ENCODE peak calls at places on chromosomes 7 and 10, in ten cellular contexts. P is transverse colon; S is pancreas; N is ovary; A is hepatocyte; U is nephron progenitor cell; X is CD4-positive, alpha-beta T cell; K is NB4; O is GM23338; V is endothelial cell. H is an unnamed sample.
A peak's percentile ranks its signal among the peaks of the same experiment; 100 is the strongest.

GRCh38 chr10:127997241-127997640 is 90.3 kb downstream of the PTPRE start:
- DNase-seq in P (no peak), S (no peak), N (no peak), A (no peak), U (no peak), X (no peak), K (no peak), O (no peak), V (no peak), H (no peak)

GRCh38 chr10:114683162-114683561 is 25.1 kb upstream of the ABLIM1 start:
- DNase-seq in P (no peak), S (no peak), N (no peak), A (no peak), U (no peak), X (no peak), K (no peak), O (no peak), V (no peak), H (no peak)

GRCh38 chr7:111292026-111292430 is 201.1 kb downstream of the LRRN3 start:
- DNase-seq in P (no peak), S (no peak), N (no peak), A (no peak), U (no peak), X (no peak), K (no peak), O (no peak), V (no peak), H (no peak)

GRCh38 chr10:124955872-124956271 is 13.9 kb downstream of the ZRANB1 start:
- DNase-seq in P (no peak), S (no peak), N (no peak), A (no peak), U (no peak), X (no peak), K (no peak), O (no peak), V (no peak), H (no peak)

GRCh38 chr10:124573726-124574455 is 112.3 kb downstream of the LHPP start:
- DNase-seq in P (no peak), S (no peak), N (no peak), A (no peak), U (no peak), X (no peak), K (no peak), O (no peak), V (no peak), H (no peak)

GRCh38 chr10:17074548-17074860 is 55.1 kb downstream of the CUBN start:
- DNase-seq in P (no peak), S (no peak), N (no peak), A (no peak), U (no peak), X (no peak), K (no peak), O (no peak), V (no peak), H (no peak)

GRCh38 chr7:123916240-123916724 is 8.8 kb upstream of the SPAM1 start:
- DNase-seq in P (peak; percentile 33), S (no peak), N (no peak), A (peak; percentile 57), U (no peak), X (no peak), K (peak; percentile 60), O (peak; percentile 90), V (no peak), H (no peak)

GRCh38 chr7:40716052-40716451 is 581.2 kb downstream of the SUGCT start:
- DNase-seq in P (no peak), S (no peak), N (no peak), A (no peak), U (no peak), X (no peak), K (no peak), O (no peak), V (no peak), H (no peak)

GRCh38 chr10:14086596-14086995 is 244.1 kb downstream of the FRMD4A start:
- DNase-seq in P (no peak), S (no peak), N (no peak), A (no peak), U (no peak), X (no peak), K (no peak), O (no peak), V (no peak), H (no peak)

GRCh38 chr10:47438857-47439474 is 44.9 kb downstream of the ANXA8 start:
- DNase-seq in P (peak; percentile 55), S (peak; percentile 72), N (no peak), A (peak; percentile 87), U (peak; percentile 32), X (no peak), K (peak; percentile 62), O (peak; percentile 80), V (peak; percentile 57), H (peak; percentile 42)

GRCh38 chr7:152925412-152926147 is 166.0 kb downstream of the ACTR3B start:
- DNase-seq in P (no peak), S (peak; percentile 77), N (peak; percentile 34), A (peak; percentile 51), U (peak; percentile 83), X (no peak), K (no peak), O (peak; percentile 89), V (peak; percentile 60), H (no peak)

GRCh38 chr7:92763636-92764423 is 72.5 kb downstream of the CDK6 start:
- DNase-seq in P (no peak), S (no peak), N (no peak), A (peak; percentile 76), U (no peak), X (no peak), K (peak; percentile 41), O (peak; percentile 96), V (no peak), H (no peak)

GRCh38 chr7:98774893-98775292 is 94.9 kb downstream of the TMEM130 start:
- DNase-seq in P (no peak), S (no peak), N (no peak), A (no peak), U (no peak), X (no peak), K (no peak), O (no peak), V (no peak), H (no peak)

GRCh38 chr10:125161570-125162139 is 1.3 kb upstream of the CTBP2 start:
- DNase-seq in P (no peak), S (peak; percentile 77), N (peak; percentile 60), A (peak; percentile 53), U (peak; percentile 42), X (no peak), K (no peak), O (no peak), V (peak; percentile 37), H (peak; percentile 59)

GRCh38 chr7:77360104-77360503 is 56.0 kb downstream of the GSAP start:
- DNase-seq in P (no peak), S (no peak), N (no peak), A (no peak), U (no peak), X (no peak), K (no peak), O (no peak), V (no peak), H (no peak)

GRCh38 chr7:37068902-37069301 is 344.6 kb upstream of the AOAH start:
- DNase-seq in P (no peak), S (no peak), N (no peak), A (no peak), U (no peak), X (no peak), K (no peak), O (peak; percentile 38), V (no peak), H (no peak)
- TF ChIP-seq CTCF in P (no peak), S (no peak), N (no peak), A (no peak), U (no peak), X (no peak), K (no peak), O (no peak), V (no peak), H (no peak)

DNA sequence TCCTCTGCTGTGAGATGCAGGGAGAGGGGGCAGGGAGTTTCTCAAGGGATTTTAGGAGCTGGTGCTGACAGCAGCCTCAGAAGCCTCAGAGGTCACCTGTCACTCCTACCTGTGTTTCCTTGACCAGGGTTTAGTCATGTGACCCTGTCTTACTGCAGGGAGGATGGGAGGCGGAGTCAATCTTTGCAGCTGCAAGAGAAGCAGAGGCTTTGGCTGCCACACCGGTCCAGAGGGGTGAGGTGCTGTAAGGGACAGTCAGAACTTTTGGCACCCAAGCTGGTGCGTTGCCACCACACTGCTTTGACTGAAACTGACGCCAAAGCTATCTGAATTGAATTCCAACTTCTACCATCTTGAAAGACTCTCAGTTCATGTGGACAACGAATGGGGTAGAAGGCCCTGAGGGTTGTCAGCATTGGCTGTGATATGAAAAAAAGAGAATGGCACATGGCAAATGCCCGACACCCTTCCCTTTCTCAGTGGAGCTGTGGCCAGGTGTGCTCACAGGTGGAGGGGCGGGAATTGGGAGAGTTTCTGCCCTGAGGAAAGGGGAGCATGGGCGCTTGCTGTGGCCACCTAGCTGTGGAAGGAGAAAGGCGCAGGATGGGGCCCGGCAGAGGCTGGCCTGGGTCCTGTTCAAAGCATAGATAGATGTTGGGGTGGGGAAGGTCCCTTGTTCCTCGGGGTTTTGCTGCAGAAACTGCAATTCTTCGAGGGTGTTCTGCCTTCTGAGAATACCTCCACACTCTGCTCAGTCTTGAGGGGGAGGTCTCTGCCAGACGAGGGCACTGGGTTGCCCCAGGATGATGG is 69.3 kb downstream of the ARHGAP22 start:
- DNase-seq in P (no peak), S (no peak), N (no peak), A (no peak), U (no peak), X (no peak), K (no peak), O (peak; percentile 56), V (no peak), H (no peak)
- TF ChIP-seq CTCF in P (no peak), S (no peak), N (no peak), A (no peak), U (no peak), X (no peak), K (no peak), O (peak; percentile 52), V (peak; percentile 19), H (no peak)

DNA sequence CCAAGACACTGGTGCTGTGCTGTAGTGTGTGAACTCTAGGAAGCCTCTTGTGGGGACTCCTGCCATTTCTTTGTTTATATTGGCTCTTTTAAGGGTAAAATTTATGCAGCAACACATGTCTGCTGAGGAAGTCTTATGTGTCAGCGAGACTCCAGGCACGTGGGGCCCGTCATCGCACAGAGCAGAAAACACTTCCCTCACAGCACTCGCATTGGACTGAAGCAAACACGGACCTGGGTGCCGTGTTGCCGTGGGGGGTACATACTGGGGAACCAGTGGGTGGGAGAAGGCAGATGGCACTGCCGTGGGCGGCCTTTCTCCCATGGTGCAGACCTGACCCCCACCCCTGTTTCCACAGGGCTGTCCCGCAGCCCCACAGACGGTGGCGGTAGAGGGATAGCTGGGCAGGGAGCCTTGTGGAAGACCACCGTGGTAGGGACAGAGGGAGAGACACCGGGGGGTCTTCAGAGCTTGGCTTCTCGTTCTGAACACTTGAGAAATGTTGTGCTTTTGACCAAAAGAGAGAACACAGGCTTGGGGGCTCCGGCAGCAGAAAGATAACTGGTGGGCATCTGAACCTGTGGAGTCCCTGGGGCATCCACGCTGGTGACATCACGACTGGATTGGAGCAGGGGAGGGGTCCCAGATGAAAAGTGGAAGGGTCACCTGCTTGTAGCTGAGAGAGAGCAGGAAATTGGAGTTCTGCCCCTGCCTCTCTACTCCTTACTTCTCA is 284.7 kb upstream of the SHH start:
- DNase-seq in P (no peak), S (no peak), N (no peak), A (no peak), U (no peak), X (no peak), K (no peak), O (no peak), V (no peak), H (no peak)
- TF ChIP-seq CTCF in P (no peak), S (no peak), N (no peak), A (no peak), U (no peak), X (no peak), K (no peak), O (no peak), V (no peak), H (no peak)

GRCh38 chr7:33421384-33421783 is 292.0 kb downstream of the BBS9 start:
- DNase-seq in P (no peak), S (no peak), N (no peak), A (no peak), U (no peak), X (no peak), K (no peak), O (no peak), V (no peak), H (no peak)
- TF ChIP-seq CTCF in P (no peak), S (no peak), N (no peak), A (peak; percentile 45), U (no peak), X (no peak), K (no peak), O (no peak), V (no peak), H (no peak)

H was measured in lower lobe of right lung.